ENCODE peak calls at places on chromosomes 3 and 15, in seven cellular contexts. T, J, H, K, R, B and Q are unnamed samples.

GRCh38 chr3:49718419-49719213 is 868 bp downstream of the AMIGO3 start:
- DNase-seq in T (no peak), J (no peak), H (no peak), K (peak; percentile 37), R (no peak), B (no peak), Q (no peak)

GRCh38 chr15:38696120-38696727 is 131.6 kb upstream of the RASGRP1 start:
- DNase-seq in T (no peak), J (peak; percentile 72), H (no peak), K (no peak), R (no peak), B (no peak), Q (no peak)

GRCh38 chr3:195751584-195751983 is 30.8 kb downstream of the MUC20 start:
- DNase-seq in T (no peak), J (no peak), H (no peak), K (no peak), R (no peak), B (no peak), Q (no peak)

GRCh38 chr15:20344601-20345400 is 196.8 kb downstream of the GOLGA6L6 start:
- DNase-seq in T (no peak), J (no peak), H (no peak), K (no peak), R (no peak), B (no peak), Q (no peak)

GRCh38 chr3:99929409-99930139 is 111.9 kb downstream of the CMSS1 start:
- DNase-seq in T (no peak), J (no peak), H (no peak), K (no peak), R (no peak), B (peak; percentile 24), Q (no peak)

GRCh38 chr3:23888617-23889228 is 28.1 kb downstream of the NKIRAS1 start:
- DNase-seq in T (no peak), J (no peak), H (peak; percentile 24), K (peak; percentile 71), R (peak; percentile 33), B (no peak), Q (no peak)

GRCh38 chr3:17741621-17742091 is 775 bp downstream of the TBC1D5 start:
- DNase-seq in T (no peak), J (no peak), H (no peak), K (no peak), R (no peak), B (no peak), Q (no peak)

GRCh38 chr3:4529901-4530588 is 36.9 kb downstream of the ITPR1 start:
- DNase-seq in T (no peak), J (no peak), H (no peak), K (no peak), R (no peak), B (no peak), Q (no peak)

GRCh38 chr15:87354661-87355410 is 901.7 kb downstream of the NTRK3 start:
- DNase-seq in T (no peak), J (no peak), H (no peak), K (no peak), R (no peak), B (peak; percentile 41), Q (no peak)

GRCh38 chr15:67520276-67520975 is 505 bp upstream of the C15orf61 start:
- DNase-seq in T (no peak), J (no peak), H (no peak), K (peak; percentile 26), R (no peak), B (no peak), Q (no peak)

GRCh38 chr3:111978493-111978832 is 363 bp upstream of the ABHD10 start:
- DNase-seq in T (no peak), J (no peak), H (no peak), K (no peak), R (no peak), B (no peak), Q (no peak)

GRCh38 chr3:180912304-180913226 is at the start of gene FXR1:
- DNase-seq in T (peak; percentile 79), J (peak; percentile 81), H (peak; percentile 74), K (peak; percentile 89), R (peak; percentile 81), B (peak; percentile 68), Q (peak; percentile 95)

GRCh38 chr15:36053746-36054145 is 507.8 kb upstream of the DPH6 start:
- DNase-seq in T (no peak), J (no peak), H (no peak), K (no peak), R (no peak), B (no peak), Q (no peak)

GRCh38 chr3:54621181-54621580 is 306.7 kb downstream of the LRTM1 start:
- DNase-seq in T (no peak), J (no peak), H (no peak), K (no peak), R (no peak), B (no peak), Q (peak; percentile 78)

GRCh38 chr3:148930785-148931184 is 60.6 kb upstream of the GYG1 start:
- DNase-seq in T (no peak), J (no peak), H (no peak), K (no peak), R (no peak), B (no peak), Q (no peak)

GRCh38 chr3:111218615-111219014 is 147.0 kb downstream of the NECTIN3 start:
- DNase-seq in T (no peak), J (no peak), H (no peak), K (no peak), R (no peak), B (no peak), Q (no peak)

GRCh38 chr3:47342156-47342555 is 38.7 kb upstream of the PTPN23 start:
- DNase-seq in T (no peak), J (no peak), H (no peak), K (no peak), R (no peak), B (no peak), Q (no peak)

GRCh38 chr15:23599053-23599452 is 33.6 kb downstream of the MKRN3 start:
- DNase-seq in T (no peak), J (no peak), H (no peak), K (no peak), R (no peak), B (no peak), Q (no peak)

GRCh38 chr3:29202368-29202767 is 78.5 kb upstream of the RBMS3 start:
- DNase-seq in T (no peak), J (no peak), H (no peak), K (peak; percentile 40), R (no peak), B (no peak), Q (no peak)

GRCh38 chr3:107525101-107525953 is 2.6 kb downstream of the BBX start:
- DNase-seq in T (no peak), J (peak; percentile 8), H (no peak), K (peak; percentile 29), R (no peak), B (no peak), Q (no peak)

GRCh38 chr3:27677554-27677953 is 44.6 kb downstream of the EOMES start:
- DNase-seq in T (no peak), J (no peak), H (no peak), K (peak; percentile 52), R (peak; percentile 2), B (peak; percentile 90), Q (no peak)

GRCh38 chr15:20341901-20342605 is 199.5 kb downstream of the GOLGA6L6 start:
- DNase-seq in T (no peak), J (no peak), H (no peak), K (peak; percentile 33), R (no peak), B (no peak), Q (no peak)

GRCh38 chr3:155202626-155203025 is 90.9 kb downstream of the STRIT1 start:
- DNase-seq in T (no peak), J (no peak), H (no peak), K (no peak), R (no peak), B (peak; percentile 85), Q (no peak)

GRCh38 chr15:71386448-71387236 is 271.4 kb downstream of the THSD4 start:
- DNase-seq in T (no peak), J (no peak), H (no peak), K (peak; percentile 61), R (no peak), B (no peak), Q (no peak)

GRCh38 chr3:31448882-31449243 is 83.9 kb upstream of the STT3B start:
- DNase-seq in T (no peak), J (no peak), H (no peak), K (no peak), R (no peak), B (no peak), Q (no peak)

GRCh38 chr15:37098468-37099320 is 1.7 kb downstream of the MEIS2 start:
- DNase-seq in T (no peak), J (no peak), H (no peak), K (peak; percentile 67), R (no peak), B (no peak), Q (no peak)

GRCh38 chr3:101780661-101781060 is 1.6 kb downstream of the NXPE3 start:
- DNase-seq in T (no peak), J (no peak), H (peak; percentile 33), K (peak; percentile 40), R (no peak), B (peak; percentile 65), Q (no peak)

GRCh38 chr3:62659660-62660059 is 215.6 kb downstream of the CADPS start:
- DNase-seq in T (no peak), J (no peak), H (no peak), K (no peak), R (no peak), B (no peak), Q (peak; percentile 17)

GRCh38 chr3:24359645-24360462 is 134.8 kb downstream of the THRB start:
- DNase-seq in T (no peak), J (no peak), H (no peak), K (no peak), R (no peak), B (no peak), Q (no peak)